ENCODE peak calls at places on chromosomes 4 and X, in nine cellular contexts. L is astrocyte; B is CD4-positive, CD25-positive, alpha-beta regulatory T cell; A is Panc1; V is endodermal cell; O is small intestine; J is H1; C is AG04450; M is transverse colon. K is an unnamed sample. For H3K9me3, the result is how much of the 10 kb centered on the place peaks cover.

GRCh38 chr4:52657630-52658501 is 1.2 kb downstream of the USP46 start:
- DNase-seq in M (no peak), A (no peak), V (peak), L (no peak), J (peak), O (no peak), C (peak), B (no peak), K (no peak)

GRCh38 chr4:82770607-82771006 is 28.0 kb downstream of the SCD5 start:
- DNase-seq in L (no peak), M (no peak), A (no peak), C (no peak), V (peak), J (no peak), O (no peak), B (no peak), K (no peak)

GRCh38 chrX:100895365-100896075 is 21.4 kb upstream of the NOX1 start:
- DNase-seq in M (peak), J (peak), C (no peak), O (peak), A (no peak), V (peak), L (peak), B (peak), K (no peak)

GRCh38 chrX:34467437-34467836 is 189.6 kb downstream of the TMEM47 start:
- DNase-seq in M (no peak), L (no peak), C (no peak), B (no peak), O (no peak), J (no peak), A (no peak), V (no peak), K (no peak)

GRCh38 chrX:69155786-69156520 is 9.3 kb downstream of the PJA1 start:
- DNase-seq in M (no peak), C (no peak), O (no peak), V (no peak), J (no peak), B (no peak), L (no peak), A (no peak), K (no peak)

GRCh38 chrX:56800801-56801200 is 71.8 kb downstream of the NBDY start:
- DNase-seq in J (no peak), B (peak), A (no peak), C (no peak), L (no peak), O (no peak), M (peak), V (peak), K (no peak)

GRCh38 chr4:113645771-113646455 is 115.6 kb downstream of the CAMK2D start:
- DNase-seq in C (peak), J (no peak), A (peak), M (peak), O (peak), L (peak), B (no peak), V (peak), K (no peak)

GRCh38 chrX:37353646-37354045 is 4.5 kb downstream of the PRRG1 start:
- DNase-seq in B (no peak), O (no peak), V (no peak), J (no peak), C (no peak), M (no peak), L (no peak), A (no peak), K (no peak)

GRCh38 chrX:147315493-147315892 is 500.9 kb upstream of the CXorf51A start:
- DNase-seq in J (no peak), B (no peak), V (no peak), O (no peak), A (no peak), C (no peak), L (no peak), M (no peak), K (no peak)

GRCh38 chr4:152045781-152046571 is 285.2 kb upstream of the GATB start:
- DNase-seq in J (peak), M (peak), L (peak), A (no peak), V (peak), O (peak), C (no peak), B (peak), K (peak)

GRCh38 chrX:29024813-29025342 is 437.6 kb downstream of the IL1RAPL1 start:
- DNase-seq in L (no peak), A (no peak), O (no peak), C (no peak), J (no peak), B (no peak), V (no peak), M (no peak), K (no peak)

DNA sequence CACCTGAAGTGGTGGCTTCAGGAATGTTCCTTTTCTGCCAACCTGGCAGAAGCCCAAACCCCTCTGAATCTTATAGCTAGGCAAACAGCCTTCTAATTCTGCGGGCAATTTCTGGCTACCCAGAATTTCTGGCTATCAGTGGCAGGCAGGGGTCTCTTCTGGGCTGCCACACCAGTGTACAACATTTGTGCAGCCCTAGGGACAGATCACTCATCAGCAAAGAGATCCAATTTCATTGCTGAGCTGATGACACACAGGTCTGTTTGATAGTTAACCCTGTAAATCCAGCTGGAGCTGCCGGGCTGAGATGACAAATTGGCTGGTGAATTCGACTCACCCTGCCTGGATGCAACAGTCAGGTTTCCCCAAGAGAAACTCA is 2.4 kb downstream of the MID1 start:
- DNase-seq in J (no peak), B (no peak), V (no peak), C (no peak), L (peak), O (no peak), A (no peak), M (no peak), K (no peak)
- H3K4me3 ChIP-seq in J (no peak), B (no peak), V (peak), C (peak), L (peak), O (no peak), A (peak), M (peak), K (peak)

GRCh38 chr4:108651068-108651794 is 832 bp downstream of the OSTC start:
- DNase-seq in O (peak), V (no peak), C (peak), A (no peak), J (no peak), B (peak), L (peak), M (no peak), K (no peak)
- H3K9me3 ChIP-seq in O (under half), V (under half), C (under half), A (under half), J (under half), B (under half), L (under half), M (under half), K (under half)

GRCh38 chr4:40196260-40196659 is 571 bp upstream of the RHOH start:
- DNase-seq in L (no peak), O (no peak), B (no peak), V (no peak), A (no peak), C (no peak), J (no peak), M (no peak), K (no peak)
- H3K4me3 ChIP-seq in L (no peak), O (no peak), B (peak), V (peak), A (no peak), C (no peak), J (no peak), M (no peak), K (no peak)

GRCh38 chr4:139438141-139438540 is 15.8 kb upstream of the RAB33B start:
- DNase-seq in C (no peak), B (no peak), L (no peak), O (no peak), M (no peak), A (no peak), J (no peak), V (no peak), K (no peak)
- H3K9me3 ChIP-seq in C (under half), B (under half), L (under half), O (under half), M (under half), A (under half), J (under half), V (half or more), K (under half)

GRCh38 chr4:69057620-69058409 is 38.5 kb upstream of the UGT2B7 start:
- DNase-seq in M (no peak), B (no peak), O (peak), A (no peak), V (peak), J (no peak), C (no peak), L (no peak), K (no peak)
- H3K4me3 ChIP-seq in M (no peak), B (no peak), O (no peak), A (no peak), V (no peak), J (no peak), C (no peak), L (no peak), K (no peak)

GRCh38 chr4:13541720-13542576 is 2.4 kb downstream of the NKX3-2 start:
- DNase-seq in A (no peak), O (peak), C (no peak), L (no peak), B (peak), M (peak), J (peak), V (peak), K (no peak)
- H3K9me3 ChIP-seq in A (under half), O (under half), C (under half), L (under half), B (under half), M (under half), J (under half), V (under half), K (under half)

DNA sequence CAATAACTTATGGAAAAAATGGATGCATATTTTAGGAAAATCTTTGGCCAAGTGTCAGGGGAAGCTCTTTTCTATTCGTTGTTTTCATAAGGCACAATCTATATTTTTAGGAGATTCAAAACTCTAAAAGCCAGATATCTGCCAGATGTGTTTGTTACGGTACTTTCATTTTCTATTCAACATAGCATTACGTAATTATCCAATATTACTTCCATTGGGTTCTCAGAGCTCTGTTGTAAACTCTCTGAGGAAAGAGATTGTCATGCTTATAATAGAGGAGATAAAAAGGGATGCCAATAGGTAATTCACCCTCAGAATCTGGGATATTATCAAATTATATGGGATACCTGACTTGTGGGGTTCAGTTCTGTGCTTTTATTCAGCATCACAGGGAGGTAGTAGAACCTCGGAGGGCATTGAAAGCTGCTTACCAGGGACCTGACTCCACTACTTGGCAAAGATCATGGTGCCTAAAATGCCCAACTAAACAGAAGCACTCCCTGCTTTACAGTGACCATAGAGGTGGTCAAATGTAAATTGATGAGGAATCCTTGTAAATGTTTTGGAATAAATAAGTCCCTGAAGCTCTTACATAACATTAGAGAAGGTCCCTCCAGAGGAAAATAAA is 32.9 kb upstream of the GC start:
- DNase-seq in A (no peak), J (no peak), M (no peak), B (no peak), L (no peak), C (no peak), O (peak), V (no peak), K (no peak)
- H3K4me3 ChIP-seq in A (no peak), J (no peak), M (no peak), B (no peak), L (no peak), C (no peak), O (no peak), V (peak), K (no peak)

DNA sequence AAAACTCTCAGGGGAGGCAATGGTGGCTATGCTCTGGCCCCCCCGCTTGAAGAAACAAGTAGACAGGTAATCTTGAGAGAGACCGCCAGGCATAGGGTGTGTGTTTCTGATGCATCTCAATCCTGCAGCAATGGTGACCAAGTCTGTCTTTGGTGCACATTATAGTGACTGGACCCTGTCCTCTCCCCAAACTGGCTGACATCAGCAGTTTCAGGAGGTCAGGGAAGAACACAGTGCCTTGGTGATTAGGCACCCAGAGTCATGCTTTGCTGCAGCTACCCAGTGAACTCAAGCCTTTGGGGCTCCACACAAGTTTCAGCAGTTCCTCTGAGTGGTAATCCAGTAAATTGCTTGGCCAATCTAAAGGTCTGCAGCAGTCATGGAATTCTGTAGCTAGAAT is 318.3 kb downstream of the SPIN4 start:
- DNase-seq in V (no peak), O (no peak), J (no peak), C (no peak), M (no peak), B (no peak), A (no peak), L (no peak), K (no peak)
- H3K9me3 ChIP-seq in V (under half), O (under half), J (under half), C (under half), M (under half), B (under half), A (under half), L (under half), K (under half)